ENCODE peak calls at places on chromosomes 6 and 20, in seven cellular contexts. T is amniotic epithelial cell, Q is HCT116, G is upper lobe of right lung, X is stromal cell of bone marrow, J is bronchial epithelial cell, M is ELR. D is an unnamed sample.

GRCh38 chr6:43910638-43911353 is 140.8 kb downstream of the VEGFA start:
- DNase-seq in T (peak), M (peak), X (peak), J (peak), Q (peak), G (no peak), D (peak)

GRCh38 chr20:57443866-57444265 is 52.7 kb downstream of the RBM38 start:
- DNase-seq in G (no peak), X (no peak), J (no peak), T (no peak), Q (no peak), M (no peak), D (no peak)

GRCh38 chr6:37856285-37856684 is 36.8 kb downstream of the ZFAND3 start:
- DNase-seq in Q (no peak), G (no peak), T (no peak), J (no peak), M (no peak), X (no peak), D (no peak)

GRCh38 chr6:139376604-139377218 is 2.3 kb upstream of the CITED2 start:
- DNase-seq in M (peak), J (peak), T (peak), Q (no peak), X (no peak), G (no peak), D (peak)

GRCh38 chr6:56913276-56914138 is 41.4 kb upstream of the BEND6 start:
- DNase-seq in M (no peak), Q (no peak), T (no peak), J (no peak), X (no peak), G (no peak), D (no peak)

GRCh38 chr20:44583179-44583578 is 800 bp downstream of the PKIG start:
- DNase-seq in J (no peak), T (no peak), Q (no peak), M (no peak), G (no peak), X (no peak), D (no peak)

GRCh38 chr6:73732845-73733675 is 37.1 kb downstream of the CD109 start:
- DNase-seq in T (peak), M (peak), J (peak), G (peak), X (peak), Q (peak), D (peak)

GRCh38 chr6:111663692-111664564 is 58.2 kb upstream of the TRAF3IP2 start:
- DNase-seq in Q (no peak), J (no peak), M (peak), T (peak), G (no peak), X (no peak), D (no peak)

GRCh38 chr6:12311106-12311505 is 20.9 kb downstream of the EDN1 start:
- DNase-seq in G (no peak), T (no peak), M (peak), Q (no peak), J (peak), X (no peak), D (peak)

GRCh38 chr6:37607949-37608348 is 89.7 kb downstream of the MDGA1 start:
- DNase-seq in Q (no peak), X (no peak), J (no peak), T (peak), G (no peak), M (peak), D (no peak)

GRCh38 chr20:49616154-49617007 is 48.4 kb upstream of the PTGIS start:
- DNase-seq in G (peak), J (no peak), X (no peak), Q (no peak), T (no peak), M (no peak), D (no peak)

GRCh38 chr6:122798099-122798641 is 9.1 kb downstream of the SMPDL3A start:
- DNase-seq in G (peak), M (peak), X (peak), T (peak), Q (peak), J (peak), D (peak)

GRCh38 chr6:19719691-19720127 is 117.5 kb upstream of the ID4 start:
- DNase-seq in M (peak), J (peak), T (peak), X (no peak), Q (no peak), G (no peak), D (peak)

GRCh38 chr20:2151805-2152727 is 50.4 kb downstream of the STK35 start:
- DNase-seq in J (peak), Q (no peak), X (peak), G (no peak), M (peak), T (peak), D (peak)

GRCh38 chr6:20861479-20861878 is 327.2 kb downstream of the CDKAL1 start:
- DNase-seq in M (no peak), X (no peak), G (no peak), T (no peak), J (no peak), Q (no peak), D (no peak)

GRCh38 chr20:21019468-21019830 is 86.7 kb downstream of the LINC00237 start:
- DNase-seq in J (no peak), T (no peak), G (no peak), Q (no peak), X (no peak), M (no peak), D (no peak)

GRCh38 chr6:42104095-42104806 is 38.2 kb downstream of the C6orf132 start:
- DNase-seq in T (peak), X (peak), M (no peak), G (peak), Q (no peak), J (no peak), D (no peak)

GRCh38 chr6:128244751-128245405 is 275.5 kb downstream of the PTPRK start:
- DNase-seq in J (no peak), Q (no peak), X (no peak), G (no peak), M (peak), T (peak), D (no peak)

GRCh38 chr6:136952714-136953260 is 30.7 kb downstream of the SLC35D3 start:
- DNase-seq in X (no peak), G (no peak), J (no peak), M (no peak), Q (no peak), T (no peak), D (no peak)

GRCh38 chr6:54191460-54191859 is 80.2 kb downstream of the MLIP start:
- DNase-seq in M (peak), Q (no peak), J (peak), G (no peak), T (peak), X (peak), D (peak)

GRCh38 chr20:47210470-47210869 is 146.0 kb downstream of the ZMYND8 start:
- DNase-seq in Q (no peak), X (no peak), G (no peak), J (no peak), T (no peak), M (no peak), D (no peak)

GRCh38 chr6:140572129-140572528 is 1197.7 kb upstream of the CITED2 start:
- DNase-seq in M (peak), J (peak), T (peak), X (peak), G (no peak), Q (no peak), D (peak)

GRCh38 chr6:62441182-62441581 is 155.2 kb upstream of the KHDRBS2 start:
- DNase-seq in J (no peak), X (no peak), G (no peak), Q (no peak), M (no peak), T (no peak), D (no peak)

GRCh38 chr6:147879031-147879430 is 370.5 kb downstream of the SAMD5 start:
- DNase-seq in J (no peak), T (peak), Q (no peak), X (no peak), M (no peak), G (no peak), D (no peak)

GRCh38 chr6:34592208-34592952 is 36.3 kb upstream of the SPDEF start:
- DNase-seq in Q (no peak), G (no peak), M (no peak), X (no peak), T (no peak), J (no peak), D (no peak)

GRCh38 chr20:437787-438486 is 24.4 kb downstream of the TBC1D20 start:
- DNase-seq in M (no peak), Q (no peak), T (no peak), J (no peak), G (no peak), X (no peak), D (no peak)

GRCh38 chr6:157270308-157270707 is 53.0 kb downstream of the TMEM242 start:
- DNase-seq in T (no peak), Q (no peak), J (no peak), M (no peak), G (no peak), X (no peak), D (no peak)

GRCh38 chr6:107658920-107659879 is 164.9 kb downstream of the SCML4 start:
- DNase-seq in J (peak), G (no peak), M (peak), T (no peak), X (no peak), Q (no peak), D (no peak)

GRCh38 chr6:7132398-7132797 is 24.6 kb downstream of the RREB1 start:
- DNase-seq in G (no peak), X (no peak), Q (no peak), T (no peak), M (no peak), J (no peak), D (no peak)

GRCh38 chr6:113829702-113830058 is 27.5 kb upstream of the MARCKS start:
- DNase-seq in Q (no peak), X (no peak), M (no peak), G (no peak), T (peak), J (no peak), D (no peak)

GRCh38 chr20:24568842-24569241 is 99.4 kb downstream of the SYNDIG1 start:
- DNase-seq in M (no peak), T (no peak), X (no peak), Q (no peak), G (no peak), J (no peak), D (no peak)

GRCh38 chr6:149060985-149061760 is 256.3 kb upstream of the TAB2 start:
- DNase-seq in M (no peak), J (peak), Q (no peak), X (no peak), T (peak), G (no peak), D (no peak)

GRCh38 chr6:143575840-143576498 is 64.4 kb upstream of the FUCA2 start:
- DNase-seq in X (no peak), T (no peak), G (no peak), Q (no peak), J (no peak), M (no peak), D (no peak)

GRCh38 chr6:166615059-166615770 is 11.8 kb downstream of the RPS6KA2 start:
- DNase-seq in J (no peak), Q (no peak), T (peak), X (no peak), M (no peak), G (no peak), D (no peak)

GRCh38 chr20:48597521-48598302 is 230.1 kb downstream of the PREX1 start:
- DNase-seq in T (no peak), G (peak), X (no peak), M (no peak), Q (no peak), J (no peak), D (no peak)

GRCh38 chr6:25942561-25943147 is 12.2 kb upstream of the SLC17A2 start:
- DNase-seq in X (peak), G (no peak), M (peak), Q (peak), J (peak), T (peak), D (peak)

GRCh38 chr6:56742122-56742791 is 99.6 kb upstream of the DST start:
- DNase-seq in M (no peak), G (no peak), Q (no peak), X (no peak), J (peak), T (peak), D (peak)

D was measured in mammary epithelial cell.